ENCODE peak calls at places on chromosomes 2 and 18, in seven cellular contexts. C is dorsolateral prefrontal cortex; Z is HEK293T; F is neural progenitor cell; K is hypothalamus; D is prostate gland; E is activated CD8-positive, alpha-beta memory T cell treated with anti-CD3 and anti-CD28 coated beads for 48 hours. Q is an unnamed sample.

GRCh38 chr18:43794363-43794762 is 517.1 kb upstream of the SYT4 start:
- DNase-seq in D (no peak), C (no peak), K (no peak), Z (no peak), E (no peak), F (no peak), Q (no peak)

GRCh38 chr2:207181526-207182274 is 16.0 kb upstream of the KLF7 start:
- DNase-seq in Z (no peak), D (no peak), K (no peak), C (no peak), E (no peak), F (no peak), Q (no peak)

GRCh38 chr2:85168984-85169383 is 35.8 kb downstream of the TCF7L1 start:
- DNase-seq in Z (no peak), K (no peak), E (no peak), F (no peak), C (no peak), D (no peak), Q (no peak)

GRCh38 chr2:119711352-119711751 is 32.4 kb downstream of the TMEM177 start:
- DNase-seq in Z (no peak), D (no peak), C (no peak), F (no peak), E (no peak), K (no peak), Q (no peak)

GRCh38 chr18:77002496-77002895 is 130.1 kb downstream of the MBP start:
- DNase-seq in Z (no peak), K (no peak), E (no peak), C (no peak), F (no peak), D (no peak), Q (peak; percentile 8)

GRCh38 chr2:65530547-65531320 is 98.3 kb upstream of the SPRED2 start:
- DNase-seq in C (no peak), K (no peak), Z (no peak), E (no peak), F (no peak), D (no peak), Q (no peak)

GRCh38 chr2:3222636-3223035 is 155.0 kb downstream of the EIPR1 start:
- DNase-seq in Z (no peak), D (no peak), C (no peak), K (no peak), F (no peak), E (peak; percentile 35), Q (no peak)

GRCh38 chr2:42879913-42880737 is 87.7 kb upstream of the HAAO start:
- DNase-seq in C (no peak), E (no peak), F (no peak), K (no peak), D (no peak), Z (no peak), Q (no peak)

GRCh38 chr18:77103181-77103875 is 29.3 kb downstream of the MBP start:
- DNase-seq in C (no peak), Z (no peak), E (no peak), D (no peak), F (no peak), K (no peak), Q (no peak)

GRCh38 chr18:49811151-49811938 is 2.0 kb downstream of the ACAA2 start:
- DNase-seq in C (no peak), Z (no peak), F (peak; percentile 3), K (no peak), D (peak; percentile 38), E (no peak), Q (no peak)

GRCh38 chr2:128395640-128396499 is 77.2 kb upstream of the HS6ST1 start:
- DNase-seq in F (no peak), K (no peak), D (no peak), E (no peak), C (no peak), Z (no peak), Q (no peak)

GRCh38 chr2:46977899-46978298 is 62.3 kb upstream of the MCFD2 start:
- DNase-seq in D (no peak), Z (no peak), E (no peak), F (no peak), K (peak; percentile 37), C (no peak), Q (no peak)

GRCh38 chr2:201872576-201872975 is 66.2 kb downstream of the CDK15 start:
- DNase-seq in E (no peak), C (no peak), K (no peak), F (peak; percentile 85), D (no peak), Z (no peak), Q (no peak)

GRCh38 chr2:176432439-176432838 is 163.2 kb downstream of the MTX2 start:
- DNase-seq in K (no peak), D (no peak), Z (no peak), C (no peak), E (no peak), F (no peak), Q (no peak)

Q was measured in head of caudate nucleus.